ENCODE peak calls at places on chromosomes 2 and 18, in four cellular contexts. A is HepG2, F is GM12878, S is SK-N-SH. X is an unnamed sample.

GRCh38 chr2:120231974-120232635 is 8.9 kb upstream of the TMEM185B start:
- DNase-seq in F (peak; percentile 86), A (no peak), S (no peak), X (no peak)

GRCh38 chr2:239978381-239978780 is 46.8 kb downstream of the NDUFA10 start:
- DNase-seq in F (no peak), S (no peak), A (no peak), X (no peak)

GRCh38 chr2:233940376-233941276 is 23.5 kb downstream of the TRPM8 start:
- DNase-seq in A (no peak), F (no peak), S (no peak), X (no peak)

GRCh38 chr2:134836986-134837385 is 1.4 kb upstream of the ACMSD start:
- DNase-seq in A (no peak), S (no peak), F (no peak), X (no peak)

GRCh38 chr2:168336786-168337388 is 89.5 kb upstream of the STK39 start:
- DNase-seq in F (no peak), S (no peak), A (peak; percentile 69), X (no peak)

GRCh38 chr2:70645733-70646420 is 92.3 kb upstream of the TGFA start:
- DNase-seq in F (no peak), S (peak; percentile 34), A (peak; percentile 17), X (peak; percentile 18)

GRCh38 chr2:231615058-231615671 is 22.5 kb downstream of the TEX44 start:
- DNase-seq in F (no peak), S (no peak), A (no peak), X (no peak)

GRCh38 chr2:181077128-181077709 is 96.8 kb downstream of the UBE2E3 start:
- DNase-seq in S (peak; percentile 37), F (peak; percentile 16), A (peak; percentile 60), X (peak; percentile 53)

GRCh38 chr2:206115026-206115578 is 29.1 kb upstream of the INO80D start:
- DNase-seq in S (no peak), F (no peak), A (peak; percentile 20), X (peak; percentile 34)

GRCh38 chr2:178246696-178247095 is 52.4 kb downstream of the OSBPL6 start:
- DNase-seq in A (no peak), F (no peak), S (no peak), X (no peak)

GRCh38 chr2:23660227-23660626 is 266.7 kb downstream of the ATAD2B start:
- DNase-seq in F (no peak), S (no peak), A (no peak), X (no peak)

GRCh38 chr18:24071029-24071428 is 56.5 kb downstream of the TTC39C start:
- DNase-seq in S (no peak), F (no peak), A (peak; percentile 22), X (no peak)

GRCh38 chr2:26590960-26591618 is 50.1 kb downstream of the CIB4 start:
- DNase-seq in S (peak; percentile 8), A (no peak), F (no peak), X (no peak)

GRCh38 chr2:26768759-26769500 is 4.8 kb downstream of the SLC35F6 start:
- DNase-seq in A (no peak), S (no peak), F (no peak), X (peak; percentile 69)

GRCh38 chr2:637406-637776 is 39.8 kb downstream of the TMEM18 start:
- DNase-seq in F (no peak), S (no peak), A (no peak), X (no peak)

GRCh38 chr2:29000481-29000880 is 19.4 kb downstream of the TOGARAM2 start:
- DNase-seq in F (peak; percentile 31), S (no peak), A (no peak), X (no peak)

GRCh38 chr2:26925100-26925791 is 45.2 kb upstream of the MAPRE3 start:
- DNase-seq in A (peak; percentile 90), S (no peak), F (no peak), X (no peak)

GRCh38 chr2:206480161-206480560 is 36.8 kb downstream of the ADAM23 start:
- DNase-seq in A (no peak), F (no peak), S (no peak), X (no peak)

GRCh38 chr2:144935736-144936135 is 415.8 kb upstream of the ZEB2 start:
- DNase-seq in S (no peak), F (no peak), A (no peak), X (no peak)

GRCh38 chr18:55053976-55054375 is 94.7 kb upstream of the CCDC68 start:
- DNase-seq in S (no peak), A (no peak), F (no peak), X (no peak)

GRCh38 chr2:189350515-189351209 is 90.6 kb upstream of the WDR75 start:
- DNase-seq in A (no peak), S (no peak), F (no peak), X (no peak)

GRCh38 chr2:83516503-83516902 is 942.6 kb downstream of the SUCLG1 start:
- DNase-seq in S (no peak), F (no peak), A (no peak), X (no peak)

GRCh38 chr2:196696423-196697073 is 57.0 kb downstream of the CCDC150 start:
- DNase-seq in S (no peak), A (peak; percentile 25), F (no peak), X (peak; percentile 39)

GRCh38 chr2:179569834-179570233 is 291.6 kb downstream of the ZNF385B start:
- DNase-seq in A (no peak), S (no peak), F (no peak), X (no peak)

GRCh38 chr2:43427032-43427424 is 168.8 kb downstream of the THADA start:
- DNase-seq in S (no peak), A (no peak), F (no peak), X (peak; percentile 20)

GRCh38 chr18:24055878-24056277 is 41.3 kb downstream of the TTC39C start:
- DNase-seq in A (no peak), S (peak; percentile 32), F (no peak), X (no peak)

DNA sequence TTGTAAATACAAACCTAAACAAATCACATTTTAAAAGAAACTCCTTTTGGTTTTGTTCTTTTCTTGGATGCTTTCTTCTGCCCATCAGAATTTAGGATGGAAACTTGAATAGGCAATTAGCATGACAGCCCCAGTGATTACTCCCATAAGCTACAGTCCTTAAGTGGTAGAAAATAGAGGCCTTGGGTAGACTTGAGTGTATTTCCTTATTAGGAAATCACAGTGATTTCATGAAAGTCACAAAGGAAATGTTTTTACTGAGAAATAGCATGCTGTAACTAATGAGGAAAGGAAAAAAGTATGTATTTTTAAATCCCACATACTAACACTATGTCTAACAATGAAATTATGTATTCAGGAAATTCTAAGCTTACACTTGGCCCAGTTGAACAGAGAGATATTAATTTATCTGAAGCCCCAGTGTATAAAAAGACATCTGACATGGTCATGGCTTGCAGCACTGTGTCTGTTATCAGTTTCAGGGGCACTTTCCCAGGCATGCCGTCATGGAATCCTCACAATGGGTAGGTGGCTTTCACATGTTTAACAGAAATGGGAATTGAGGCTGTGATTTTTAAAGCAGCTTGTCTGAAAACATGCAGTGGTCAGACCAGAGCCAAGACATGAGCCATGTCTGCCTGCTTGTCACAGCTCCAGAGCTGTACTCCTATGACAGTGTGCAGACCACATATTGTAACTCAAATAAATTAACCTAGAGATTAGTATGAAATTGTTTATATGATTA is 79.7 kb upstream of the TRIB2 start:
- DNase-seq in A (no peak), F (no peak), S (peak; percentile 65), X (no peak)
- TF ChIP-seq PBX3 in A (no peak), F (no peak), S (no peak), X (no peak)

GRCh38 chr18:30457156-30457555 is 585.4 kb downstream of the DSC3 start:
- DNase-seq in S (no peak), F (no peak), A (no peak), X (no peak)

GRCh38 chr18:30455741-30456140 is 586.8 kb downstream of the DSC3 start:
- DNase-seq in S (no peak), F (no peak), A (no peak), X (no peak)

GRCh38 chr18:30451976-30452375 is 590.6 kb downstream of the DSC3 start:
- DNase-seq in A (no peak), F (no peak), S (no peak), X (no peak)

GRCh38 chr18:30450927-30451326 is 591.6 kb downstream of the DSC3 start:
- DNase-seq in F (no peak), S (no peak), A (no peak), X (no peak)

GRCh38 chr18:30454920-30455319 is 587.6 kb downstream of the DSC3 start:
- DNase-seq in F (no peak), S (no peak), A (no peak), X (no peak)
- TF ChIP-seq PBX3 in F (no peak), S (no peak), A (no peak), X (no peak)

DNA sequence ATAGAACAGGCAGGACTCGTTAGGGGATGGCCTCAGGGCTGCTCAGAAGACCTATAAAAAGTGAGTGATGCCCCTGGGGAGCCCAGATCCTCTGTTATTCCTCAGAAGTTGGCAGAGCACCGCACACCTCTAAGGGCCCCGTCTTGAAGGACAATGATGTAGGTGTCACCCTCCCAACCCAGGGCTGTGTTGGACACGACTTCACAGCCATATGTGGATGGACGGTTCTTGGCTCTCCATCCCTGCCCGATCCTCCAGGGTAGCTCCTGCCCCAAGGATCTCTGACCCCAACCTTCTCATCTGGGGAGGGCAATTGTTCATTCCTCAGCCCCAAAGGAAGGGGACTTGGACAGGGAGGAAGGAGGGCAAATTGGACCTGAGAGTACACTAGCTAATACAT is 246.1 kb downstream of the DYSF start:
- DNase-seq in F (no peak), S (no peak), A (no peak), X (no peak)
- TF ChIP-seq PBX3 in F (no peak), S (no peak), A (no peak), X (no peak)

DNA sequence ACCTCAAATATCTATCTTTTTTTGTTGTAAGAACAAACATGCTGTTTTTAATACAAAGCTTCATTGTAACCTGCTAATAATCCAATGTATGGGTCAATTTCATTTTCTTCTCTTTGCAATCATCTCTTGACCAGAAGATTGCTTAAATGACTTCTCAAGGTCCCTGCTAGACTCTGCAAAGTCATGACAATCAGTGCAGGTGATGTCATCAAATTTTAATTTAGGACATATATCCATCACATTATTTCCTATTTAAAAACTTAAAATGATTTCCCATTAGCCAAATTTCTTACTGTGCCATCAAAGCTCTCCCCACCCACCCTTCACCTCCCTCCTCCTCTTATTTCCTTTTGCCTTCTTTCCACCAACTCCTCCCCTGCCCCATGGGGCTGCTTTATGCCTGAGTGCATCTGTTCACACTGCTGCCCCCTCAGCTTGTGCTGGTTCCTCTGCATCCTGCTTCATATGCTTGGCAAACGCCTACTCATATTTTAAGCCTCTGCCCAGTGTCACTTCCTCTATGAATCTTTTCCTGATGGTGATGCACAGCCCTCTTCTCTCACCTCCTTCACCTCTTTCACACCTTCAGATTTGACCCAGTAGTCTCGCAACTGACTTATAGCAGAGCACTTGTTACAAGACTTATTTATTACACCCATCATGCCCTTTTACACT is 20.3 kb downstream of the PLEK start:
- DNase-seq in A (no peak), F (peak; percentile 95), S (no peak), X (no peak)
- TF ChIP-seq PBX3 in A (no peak), F (no peak), S (no peak), X (no peak)

GRCh38 chr2:222256250-222256649 is 42.5 kb downstream of the PAX3 start:
- DNase-seq in F (no peak), A (no peak), S (no peak), X (no peak)
- TF ChIP-seq PBX3 in F (no peak), A (no peak), S (no peak), X (no peak)

GRCh38 chr2:128371648-128372345 is 53.1 kb upstream of the HS6ST1 start:
- DNase-seq in F (no peak), A (no peak), S (no peak), X (no peak)

GRCh38 chr2:128369626-128370467 is 51.2 kb upstream of the HS6ST1 start:
- DNase-seq in F (no peak), S (no peak), A (no peak), X (no peak)

GRCh38 chr2:128372621-128373341 is 54.1 kb upstream of the HS6ST1 start:
- DNase-seq in F (no peak), A (no peak), S (no peak), X (no peak)

GRCh38 chr2:128370468-128371247 is 52.0 kb upstream of the HS6ST1 start:
- DNase-seq in A (no peak), S (no peak), F (no peak), X (no peak)

GRCh38 chr2:128371248-128371630 is 52.6 kb upstream of the HS6ST1 start:
- DNase-seq in F (no peak), S (no peak), A (no peak), X (no peak)
- TF ChIP-seq PBX3 in F (no peak), S (no peak), A (no peak), X (no peak)